ENCODE peak calls at places on chromosomes 12 and 14, in eight cellular contexts. One of them, this sample, is unnamed.

GRCh38 chr14:33682746-33683145 is 268.1 kb downstream of the EGLN3 start:
- DNase-seq in right lobe of liver: no peak
- DNase-seq in RWPE1: peak; percentile 11
- DNase-seq in cardiac muscle cell: no peak
- DNase-seq in astrocyte: peak; percentile 95
- DNase-seq in fibroblast of lung: peak; percentile 96
- DNase-seq in stomach: peak; percentile 26
- DNase-seq in esophagus squamous epithelium: no peak
- DNase-seq in this sample: peak; percentile 63

GRCh38 chr12:108109954-108110353 is 19.1 kb upstream of the WSCD2 start:
- DNase-seq in right lobe of liver: no peak
- DNase-seq in RWPE1: no peak
- DNase-seq in cardiac muscle cell: no peak
- DNase-seq in astrocyte: no peak
- DNase-seq in fibroblast of lung: no peak
- DNase-seq in stomach: no peak
- DNase-seq in esophagus squamous epithelium: no peak
- DNase-seq in this sample: no peak

GRCh38 chr12:64716373-64716772 is 42.8 kb downstream of the GNS start:
- DNase-seq in right lobe of liver: no peak
- DNase-seq in RWPE1: no peak
- DNase-seq in cardiac muscle cell: no peak
- DNase-seq in astrocyte: no peak
- DNase-seq in fibroblast of lung: no peak
- DNase-seq in stomach: no peak
- DNase-seq in esophagus squamous epithelium: no peak
- DNase-seq in this sample: no peak

GRCh38 chr12:127280393-127281275 is 986.3 kb upstream of the TMEM132C start:
- DNase-seq in right lobe of liver: peak; percentile 56
- DNase-seq in RWPE1: peak; percentile 43
- DNase-seq in cardiac muscle cell: peak; percentile 81
- DNase-seq in astrocyte: no peak
- DNase-seq in fibroblast of lung: no peak
- DNase-seq in stomach: peak; percentile 72
- DNase-seq in esophagus squamous epithelium: no peak
- DNase-seq in this sample: peak; percentile 21

GRCh38 chr12:98227162-98227561 is 288.2 kb upstream of the TMPO start:
- DNase-seq in right lobe of liver: no peak
- DNase-seq in RWPE1: no peak
- DNase-seq in cardiac muscle cell: peak; percentile 19
- DNase-seq in astrocyte: no peak
- DNase-seq in fibroblast of lung: peak; percentile 12
- DNase-seq in stomach: no peak
- DNase-seq in esophagus squamous epithelium: no peak
- DNase-seq in this sample: no peak

GRCh38 chr14:60317609-60318008 is 68.6 kb downstream of the PPM1A start:
- DNase-seq in right lobe of liver: no peak
- DNase-seq in RWPE1: no peak
- DNase-seq in cardiac muscle cell: no peak
- DNase-seq in astrocyte: no peak
- DNase-seq in fibroblast of lung: no peak
- DNase-seq in stomach: no peak
- DNase-seq in esophagus squamous epithelium: no peak
- DNase-seq in this sample: no peak

GRCh38 chr14:57847096-57847495 is 18.8 kb downstream of the SLC35F4 start:
- DNase-seq in right lobe of liver: no peak
- DNase-seq in RWPE1: no peak
- DNase-seq in cardiac muscle cell: no peak
- DNase-seq in astrocyte: no peak
- DNase-seq in fibroblast of lung: peak; percentile 16
- DNase-seq in stomach: no peak
- DNase-seq in esophagus squamous epithelium: no peak
- DNase-seq in this sample: no peak

GRCh38 chr14:56059054-56059453 is 59.2 kb upstream of the PELI2 start:
- DNase-seq in right lobe of liver: no peak
- DNase-seq in RWPE1: no peak
- DNase-seq in cardiac muscle cell: no peak
- DNase-seq in astrocyte: no peak
- DNase-seq in fibroblast of lung: peak; percentile 63
- DNase-seq in stomach: no peak
- DNase-seq in esophagus squamous epithelium: no peak
- DNase-seq in this sample: no peak

GRCh38 chr12:110869035-110869434 is 22.2 kb downstream of the CCDC63 start:
- DNase-seq in right lobe of liver: no peak
- DNase-seq in RWPE1: no peak
- DNase-seq in cardiac muscle cell: no peak
- DNase-seq in astrocyte: no peak
- DNase-seq in fibroblast of lung: no peak
- DNase-seq in stomach: no peak
- DNase-seq in esophagus squamous epithelium: no peak
- DNase-seq in this sample: no peak

GRCh38 chr12:108852674-108853073 is 4.7 kb downstream of the SSH1 start:
- DNase-seq in right lobe of liver: no peak
- DNase-seq in RWPE1: no peak
- DNase-seq in cardiac muscle cell: no peak
- DNase-seq in astrocyte: peak; percentile 44
- DNase-seq in fibroblast of lung: peak; percentile 21
- DNase-seq in stomach: no peak
- DNase-seq in esophagus squamous epithelium: no peak
- DNase-seq in this sample: no peak

GRCh38 chr12:48932878-48933277 is 7.6 kb upstream of the FKBP11 start:
- DNase-seq in right lobe of liver: no peak
- DNase-seq in RWPE1: no peak
- DNase-seq in cardiac muscle cell: no peak
- DNase-seq in astrocyte: no peak
- DNase-seq in fibroblast of lung: no peak
- DNase-seq in stomach: no peak
- DNase-seq in esophagus squamous epithelium: no peak
- DNase-seq in this sample: no peak
- H3K27ac ChIP-seq in right lobe of liver: no peak overlapping the region
- H3K27ac ChIP-seq in RWPE1: no peak overlapping the region
- H3K27ac ChIP-seq in cardiac muscle cell: no peak overlapping the region
- H3K27ac ChIP-seq in astrocyte: no peak overlapping the region
- H3K27ac ChIP-seq in fibroblast of lung: no peak overlapping the region
- H3K27ac ChIP-seq in stomach: peak overlapping the region; percentile 17
- H3K27ac ChIP-seq in esophagus squamous epithelium: no peak overlapping the region
- H3K27ac ChIP-seq in this sample: no peak overlapping the region

GRCh38 chr12:11555195-11555594 is 94.3 kb upstream of the ETV6 start:
- DNase-seq in right lobe of liver: no peak
- DNase-seq in RWPE1: no peak
- DNase-seq in cardiac muscle cell: no peak
- DNase-seq in astrocyte: no peak
- DNase-seq in fibroblast of lung: no peak
- DNase-seq in stomach: no peak
- DNase-seq in esophagus squamous epithelium: no peak
- DNase-seq in this sample: no peak

GRCh38 chr12:11555743-11556625 is 93.5 kb upstream of the ETV6 start:
- DNase-seq in right lobe of liver: no peak
- DNase-seq in RWPE1: no peak
- DNase-seq in cardiac muscle cell: no peak
- DNase-seq in astrocyte: peak; percentile 33
- DNase-seq in fibroblast of lung: no peak
- DNase-seq in stomach: peak; percentile 57
- DNase-seq in esophagus squamous epithelium: no peak
- DNase-seq in this sample: no peak

GRCh38 chr12:11559941-11560340 is 89.5 kb upstream of the ETV6 start:
- DNase-seq in right lobe of liver: no peak
- DNase-seq in RWPE1: no peak
- DNase-seq in cardiac muscle cell: no peak
- DNase-seq in astrocyte: no peak
- DNase-seq in fibroblast of lung: no peak
- DNase-seq in stomach: no peak
- DNase-seq in esophagus squamous epithelium: no peak
- DNase-seq in this sample: no peak

DNA sequence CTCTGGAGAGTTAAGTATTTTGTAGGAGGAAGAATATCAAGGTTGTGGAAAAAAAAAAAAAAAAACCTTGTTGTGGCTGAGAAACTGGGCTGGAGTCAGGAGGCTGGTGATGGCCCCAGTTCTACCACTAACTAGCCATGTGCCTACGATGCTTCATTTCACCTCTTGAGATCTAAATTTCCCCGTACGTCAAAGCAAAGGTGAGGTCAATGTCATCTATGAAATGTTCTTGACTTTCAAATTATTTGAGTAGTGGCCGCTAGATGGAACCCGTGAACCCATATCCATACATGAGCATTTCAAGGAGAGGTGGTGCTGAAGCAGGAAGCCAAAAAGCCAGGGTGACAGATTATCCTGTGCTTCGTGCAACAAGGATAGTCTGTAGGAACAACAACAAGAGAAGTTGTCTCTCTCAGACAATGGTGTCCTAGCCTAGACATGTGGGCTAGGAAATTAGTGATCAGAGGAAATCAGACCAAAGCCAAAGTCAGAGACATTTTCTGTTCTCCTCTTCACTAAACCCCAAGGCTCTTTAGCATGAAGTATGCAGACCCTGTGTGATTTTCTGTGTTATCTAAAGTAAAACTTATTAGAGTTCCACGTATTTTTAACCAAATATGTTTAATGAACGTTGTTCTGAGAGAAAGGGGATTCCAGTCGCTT is 95.5 kb upstream of the ETV6 start:
- DNase-seq in right lobe of liver: no peak
- DNase-seq in RWPE1: peak; percentile 70
- DNase-seq in cardiac muscle cell: peak; percentile 70
- DNase-seq in astrocyte: peak; percentile 41
- DNase-seq in fibroblast of lung: peak; percentile 64
- DNase-seq in stomach: peak; percentile 51
- DNase-seq in esophagus squamous epithelium: no peak
- DNase-seq in this sample: no peak
- TF ChIP-seq CTCF in right lobe of liver: peak; percentile 54
- TF ChIP-seq CTCF in RWPE1: peak; percentile 55
- TF ChIP-seq CTCF in cardiac muscle cell: peak; percentile 68
- TF ChIP-seq CTCF in astrocyte: peak; percentile 76
- TF ChIP-seq CTCF in fibroblast of lung: peak; percentile 69
- TF ChIP-seq CTCF in stomach: no peak
- TF ChIP-seq CTCF in esophagus squamous epithelium: peak; percentile 60
- TF ChIP-seq CTCF in this sample: peak; percentile 63

DNA sequence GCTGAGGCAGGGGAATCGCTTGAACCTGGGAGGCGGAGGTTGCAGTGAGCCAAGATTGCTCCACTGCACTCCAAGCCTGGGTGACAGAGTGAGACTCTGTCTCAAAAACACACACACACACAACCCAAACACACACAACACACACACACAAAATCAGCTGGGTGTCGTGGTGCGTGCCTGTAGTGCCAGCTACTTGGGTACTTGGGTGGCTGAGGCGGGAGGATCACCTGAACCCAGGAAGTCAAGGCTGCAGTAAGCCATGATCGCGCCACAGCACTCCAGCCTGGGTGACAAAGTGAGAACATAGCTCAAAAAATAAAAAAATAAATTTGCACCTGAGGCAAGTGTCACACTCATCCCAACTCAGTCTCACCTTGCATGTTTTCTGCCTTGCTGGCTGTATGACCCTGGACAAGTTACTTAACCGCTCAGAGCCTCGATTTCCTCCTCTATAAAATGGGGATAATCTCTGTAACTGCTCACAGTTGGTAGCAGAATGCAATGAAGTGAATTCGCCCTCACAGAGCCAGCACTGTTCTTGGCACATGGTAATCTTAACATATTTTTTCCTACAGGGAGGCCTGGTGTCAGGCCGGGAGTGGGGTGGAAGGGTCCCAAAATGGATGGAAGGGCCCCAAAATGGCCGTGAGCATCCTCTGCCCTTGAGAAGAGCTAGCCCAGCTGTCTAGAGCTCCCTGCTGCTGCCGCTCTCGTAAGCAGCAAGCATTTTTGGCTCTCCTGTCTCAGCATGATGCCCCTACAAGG is 630 bp upstream of the HNF1A start:
- DNase-seq in right lobe of liver: no peak
- DNase-seq in RWPE1: no peak
- DNase-seq in cardiac muscle cell: no peak
- DNase-seq in astrocyte: no peak
- DNase-seq in fibroblast of lung: no peak
- DNase-seq in stomach: no peak
- DNase-seq in esophagus squamous epithelium: no peak
- DNase-seq in this sample: no peak
- H3K27ac ChIP-seq in right lobe of liver: peak overlapping the region; percentile 94
- H3K27ac ChIP-seq in RWPE1: no peak overlapping the region
- H3K27ac ChIP-seq in cardiac muscle cell: no peak overlapping the region
- H3K27ac ChIP-seq in astrocyte: no peak overlapping the region
- H3K27ac ChIP-seq in fibroblast of lung: no peak overlapping the region
- H3K27ac ChIP-seq in stomach: peak overlapping the region; percentile 90
- H3K27ac ChIP-seq in esophagus squamous epithelium: peak overlapping the region; percentile 53
- H3K27ac ChIP-seq in this sample: no peak overlapping the region

DNA sequence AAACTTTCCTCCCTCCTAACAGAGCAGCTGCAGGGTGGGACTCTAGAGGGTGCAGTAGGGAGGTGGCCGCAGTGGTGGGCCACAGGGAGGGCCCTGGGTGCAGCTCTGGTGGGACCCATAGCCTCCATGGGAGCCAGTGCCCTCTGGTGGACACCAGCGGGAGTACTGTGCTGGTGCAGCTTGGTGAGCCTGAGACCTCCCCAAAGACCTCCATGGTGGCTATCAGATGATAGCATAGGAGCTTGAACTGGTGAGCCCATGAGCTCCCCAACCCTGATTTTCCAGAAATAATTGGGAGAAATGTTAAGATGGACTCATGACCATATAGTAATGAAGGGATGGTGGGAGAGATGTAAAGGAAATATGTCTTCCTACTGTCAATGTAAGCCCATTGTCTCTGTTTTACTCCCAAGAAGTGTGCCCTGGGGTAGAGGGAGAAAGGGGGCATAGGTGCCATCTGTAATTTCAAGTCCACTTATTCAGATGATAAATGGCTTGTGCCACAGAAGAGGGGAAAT is 98.7 kb downstream of the GAS2L3 start:
- DNase-seq in right lobe of liver: no peak
- DNase-seq in RWPE1: no peak
- DNase-seq in cardiac muscle cell: peak; percentile 15
- DNase-seq in astrocyte: no peak
- DNase-seq in fibroblast of lung: no peak
- DNase-seq in stomach: no peak
- DNase-seq in esophagus squamous epithelium: no peak
- DNase-seq in this sample: no peak
- TF ChIP-seq CTCF in right lobe of liver: peak; percentile 66
- TF ChIP-seq CTCF in RWPE1: peak; percentile 42
- TF ChIP-seq CTCF in cardiac muscle cell: peak; percentile 65
- TF ChIP-seq CTCF in astrocyte: peak; percentile 37
- TF ChIP-seq CTCF in fibroblast of lung: peak; percentile 56
- TF ChIP-seq CTCF in stomach: no peak
- TF ChIP-seq CTCF in esophagus squamous epithelium: no peak
- TF ChIP-seq CTCF in this sample: peak; percentile 39

DNA sequence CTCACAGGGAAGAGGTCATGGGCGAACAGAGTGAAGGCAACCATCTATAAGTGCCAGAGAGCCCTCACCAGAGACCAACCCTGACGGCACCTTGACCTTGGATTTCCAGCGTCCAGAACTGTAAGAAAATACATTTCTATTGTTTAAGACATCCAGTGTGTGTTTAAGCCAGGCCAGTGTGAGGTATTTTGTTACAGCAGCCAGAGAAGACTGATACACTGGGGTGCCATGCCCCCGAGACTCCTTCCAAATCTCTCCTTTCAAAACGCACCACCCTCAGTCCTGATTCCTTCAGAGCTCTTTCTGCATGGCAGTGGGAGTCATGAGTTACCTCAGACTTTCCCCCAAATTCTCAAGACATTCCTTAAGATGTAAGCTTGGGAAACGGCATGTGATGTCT is 2.5 kb upstream of the SERPINA5 start:
- DNase-seq in right lobe of liver: no peak
- DNase-seq in RWPE1: no peak
- DNase-seq in cardiac muscle cell: no peak
- DNase-seq in astrocyte: no peak
- DNase-seq in fibroblast of lung: no peak
- DNase-seq in stomach: no peak
- DNase-seq in esophagus squamous epithelium: no peak
- DNase-seq in this sample: no peak
- H3K27ac ChIP-seq in right lobe of liver: no peak overlapping the region
- H3K27ac ChIP-seq in RWPE1: no peak overlapping the region
- H3K27ac ChIP-seq in cardiac muscle cell: no peak overlapping the region
- H3K27ac ChIP-seq in astrocyte: no peak overlapping the region
- H3K27ac ChIP-seq in fibroblast of lung: no peak overlapping the region
- H3K27ac ChIP-seq in stomach: no peak overlapping the region
- H3K27ac ChIP-seq in esophagus squamous epithelium: no peak overlapping the region
- H3K27ac ChIP-seq in this sample: no peak overlapping the region